ENCODE peak calls at places on chromosomes 5 and 9, in five cellular contexts. B is fibroblast of mammary gland, J is AG09309, F is Peyer's patch, H is AG10803. G is an unnamed sample.

GRCh38 chr5:57176350-57176857 is 2.5 kb downstream of the GPBP1 start:
- DNase-seq in B (peak; percentile 83), J (peak; percentile 31), F (no peak), H (peak; percentile 54), G (peak; percentile 54)

GRCh38 chr9:8052991-8053390 is 253.4 kb upstream of the DMAC1 start:
- DNase-seq in B (no peak), J (no peak), F (no peak), H (no peak), G (no peak)

GRCh38 chr5:2752059-2752874 is 790 bp upstream of the IRX2 start:
- DNase-seq in B (peak; percentile 61), J (no peak), F (no peak), H (peak; percentile 78), G (no peak)

GRCh38 chr5:102536323-102536928 is 37.6 kb upstream of the SLCO6A1 start:
- DNase-seq in B (peak; percentile 30), J (no peak), F (no peak), H (peak; percentile 33), G (no peak)

GRCh38 chr9:18109670-18110069 is 364.3 kb upstream of the ADAMTSL1 start:
- DNase-seq in B (no peak), J (no peak), F (no peak), H (no peak), G (no peak)

GRCh38 chr5:60207031-60207430 is 313.5 kb upstream of the PDE4D start:
- DNase-seq in B (no peak), J (no peak), F (no peak), H (no peak), G (peak; percentile 48)

GRCh38 chr5:176578391-176578808 is 29.3 kb downstream of the CDHR2 start:
- DNase-seq in B (peak; percentile 37), J (no peak), F (peak; percentile 78), H (peak; percentile 17), G (peak; percentile 66)

GRCh38 chr5:164002214-164002613 is 496.8 kb downstream of the MAT2B start:
- DNase-seq in B (no peak), J (no peak), F (no peak), H (no peak), G (no peak)

GRCh38 chr5:135100011-135100410 is 66.0 kb upstream of the PITX1 start:
- DNase-seq in B (no peak), J (no peak), F (peak; percentile 29), H (no peak), G (no peak)

GRCh38 chr9:121945849-121946248 is 147.3 kb downstream of the TTLL11 start:
- DNase-seq in B (peak; percentile 43), J (no peak), F (no peak), H (peak; percentile 69), G (no peak)

GRCh38 chr5:98368141-98368540 is 405.3 kb upstream of the RGMB start:
- DNase-seq in B (peak; percentile 25), J (no peak), F (no peak), H (no peak), G (no peak)

GRCh38 chr5:158388018-158388417 is 529.1 kb upstream of the CLINT1 start:
- DNase-seq in B (no peak), J (no peak), F (no peak), H (no peak), G (no peak)

GRCh38 chr5:131607903-131608540 is 27.0 kb downstream of the RAPGEF6 start:
- DNase-seq in B (no peak), J (no peak), F (no peak), H (peak; percentile 43), G (no peak)

GRCh38 chr5:114055318-114055788 is 306.5 kb upstream of the KCNN2 start:
- DNase-seq in B (peak; percentile 5), J (no peak), F (no peak), H (peak; percentile 3), G (no peak)

GRCh38 chr5:113043491-113043931 is 66.9 kb downstream of the DCP2 start:
- DNase-seq in B (peak; percentile 64), J (no peak), F (no peak), H (peak; percentile 37), G (no peak)

GRCh38 chr5:134600600-134600999 is 32.0 kb downstream of the SAR1B start:
- DNase-seq in B (peak; percentile 79), J (peak; percentile 63), F (no peak), H (peak; percentile 61), G (no peak)

GRCh38 chr9:136806631-136807201 is 1.0 kb upstream of the RABL6 start:
- DNase-seq in B (no peak), J (no peak), F (no peak), H (no peak), G (no peak)

GRCh38 chr5:180126716-180127681 is 55.4 kb upstream of the RNF130 start:
- DNase-seq in B (peak; percentile 4), J (no peak), F (peak; percentile 29), H (no peak), G (no peak)

GRCh38 chr9:14433841-14434511 is 120.0 kb upstream of the NFIB start:
- DNase-seq in B (peak; percentile 80), J (no peak), F (no peak), H (peak; percentile 63), G (peak; percentile 23)

GRCh38 chr5:135429886-135430437 is 17.2 kb downstream of the DCANP1 start:
- DNase-seq in B (peak; percentile 24), J (no peak), F (peak; percentile 28), H (no peak), G (no peak)

GRCh38 chr5:989961-990530 is 18.6 kb upstream of the NKD2 start:
- DNase-seq in B (peak; percentile 40), J (no peak), F (peak; percentile 68), H (no peak), G (no peak)

GRCh38 chr5:35136386-35136785 is 88.6 kb upstream of the AGXT2 start:
- DNase-seq in B (peak; percentile 99), J (peak; percentile 94), F (no peak), H (peak; percentile 98), G (peak; percentile 5)

GRCh38 chr9:134025606-134026541 is 593 bp downstream of the BRD3OS start:
- DNase-seq in B (peak; percentile 33), J (no peak), F (peak; percentile 68), H (peak; percentile 40), G (peak; percentile 64)

GRCh38 chr5:68176802-68177479 is 38.6 kb upstream of the PIK3R1 start:
- DNase-seq in B (no peak), J (no peak), F (no peak), H (no peak), G (no peak)

GRCh38 chr9:120783611-120784047 is 9.6 kb downstream of the FBXW2 start:
- DNase-seq in B (peak; percentile 89), J (peak; percentile 85), F (no peak), H (peak; percentile 96), G (no peak)

GRCh38 chr5:167730121-167730520 is 561.3 kb upstream of the WWC1 start:
- DNase-seq in B (peak; percentile 97), J (peak; percentile 97), F (no peak), H (peak; percentile 98), G (no peak)

GRCh38 chr5:60634054-60634453 is 65.9 kb downstream of the DEPDC1B start:
- DNase-seq in B (no peak), J (no peak), F (no peak), H (no peak), G (no peak)

GRCh38 chr5:139863855-139864558 is 68.4 kb downstream of the PSD2 start:
- DNase-seq in B (peak; percentile 44), J (peak; percentile 5), F (peak; percentile 86), H (peak; percentile 51), G (peak; percentile 72)

GRCh38 chr5:105460721-105461120 is 1898.1 kb upstream of the NUDT12 start:
- DNase-seq in B (no peak), J (no peak), F (no peak), H (no peak), G (no peak)

GRCh38 chr9:134938346-134939079 is 20.8 kb upstream of the FCN1 start:
- DNase-seq in B (no peak), J (no peak), F (no peak), H (no peak), G (no peak)

GRCh38 chr9:101736723-101737122 is 1.7 kb downstream of the GRIN3A start:
- DNase-seq in B (peak; percentile 22), J (no peak), F (no peak), H (no peak), G (no peak)

GRCh38 chr5:39231705-39232525 is 12.6 kb upstream of the FYB1 start:
- DNase-seq in B (peak; percentile 23), J (no peak), F (no peak), H (peak; percentile 5), G (peak; percentile 69)

GRCh38 chr5:56108212-56108611 is 113.4 kb upstream of the IL6ST start:
- DNase-seq in B (no peak), J (no peak), F (no peak), H (no peak), G (no peak)

GRCh38 chr9:19232830-19233194 is 2.3 kb downstream of the DENND4C start:
- DNase-seq in B (peak; percentile 57), J (peak; percentile 10), F (no peak), H (peak; percentile 33), G (peak; percentile 71)
- H3K4me3 ChIP-seq in B (peak overlapping the region; percentile 82), J (no peak overlapping the region), F (no peak overlapping the region), H (peak overlapping the region; percentile 78), G (peak overlapping the region; percentile 89)

DNA sequence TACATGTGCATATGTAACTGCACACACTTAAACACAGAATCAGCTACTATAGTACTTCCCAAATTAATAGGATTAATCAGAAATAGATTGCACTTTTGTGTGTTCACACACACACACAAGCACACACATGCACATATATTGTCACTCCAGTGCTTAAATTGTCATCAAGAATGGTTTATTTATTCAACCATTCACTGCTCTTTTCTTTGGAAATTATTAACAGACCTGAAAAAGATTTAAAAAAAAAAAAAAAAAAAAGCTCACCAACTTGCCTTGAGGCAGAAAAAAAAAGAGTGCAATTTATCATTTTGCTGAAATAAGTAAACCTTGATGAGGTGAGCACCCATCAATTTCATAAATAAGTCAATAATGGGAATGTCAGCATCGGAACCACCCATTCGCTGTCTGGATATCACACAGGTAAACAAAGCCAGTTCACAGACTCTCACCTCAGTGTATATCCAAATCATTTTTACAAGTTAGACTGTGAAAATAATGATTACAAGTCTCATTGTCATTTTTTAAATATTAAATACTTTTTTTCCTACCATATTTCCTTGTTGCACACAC is 562.8 kb downstream of the BNC2 start:
- DNase-seq in B (no peak), J (no peak), F (no peak), H (no peak), G (no peak)
- H3K4me3 ChIP-seq in B (no peak overlapping the region), J (no peak overlapping the region), F (no peak overlapping the region), H (no peak overlapping the region), G (no peak overlapping the region)

DNA sequence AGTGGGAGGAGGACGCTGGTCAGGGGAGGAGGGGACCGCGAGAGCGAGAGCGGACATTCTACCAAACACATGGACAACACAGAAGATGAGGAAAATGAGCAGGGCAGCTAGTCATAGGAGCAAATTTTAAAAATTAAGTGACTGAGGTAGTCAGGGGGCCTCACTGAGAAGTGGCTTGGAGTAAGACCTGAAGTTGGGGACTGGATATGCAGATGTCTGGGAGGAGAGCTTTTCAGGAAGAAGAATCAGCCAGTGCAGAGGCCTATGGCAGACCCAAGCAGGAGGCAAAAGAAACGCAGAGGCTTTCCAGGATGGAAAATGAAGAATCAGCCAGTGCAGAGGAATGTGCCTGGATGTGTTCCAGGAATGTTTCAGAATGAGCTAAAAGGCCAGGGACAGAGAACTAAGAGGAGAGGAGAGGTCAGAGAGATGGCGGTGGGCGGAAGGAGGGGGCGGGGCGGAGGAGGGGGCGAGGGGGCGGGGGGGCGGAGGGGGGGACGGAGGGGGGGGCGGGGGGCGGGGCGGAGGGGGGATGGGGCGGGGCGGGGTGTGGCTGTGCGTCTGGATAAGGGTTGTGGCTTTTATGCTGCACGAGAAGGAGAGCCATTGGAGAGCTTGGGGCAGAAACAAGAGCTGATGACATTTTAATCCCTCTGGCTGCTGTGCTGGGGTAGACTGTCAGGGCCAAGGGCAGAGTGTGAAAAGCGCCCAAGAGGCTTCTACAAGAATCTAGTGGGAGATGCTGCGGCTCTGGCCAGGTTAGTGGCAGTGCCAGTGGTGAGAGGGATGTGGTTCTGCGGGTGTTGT is 129.6 kb downstream of the KCNIP1 start:
- DNase-seq in B (peak; percentile 85), J (peak; percentile 46), F (peak; percentile 54), H (peak; percentile 84), G (no peak)
- H3K4me3 ChIP-seq in B (peak overlapping the region; percentile 11), J (no peak overlapping the region), F (no peak overlapping the region), H (peak overlapping the region; percentile 12), G (no peak overlapping the region)

GRCh38 chr9:106696804-106697203 is 166.2 kb upstream of the ZNF462 start:
- DNase-seq in B (no peak), J (no peak), F (no peak), H (no peak), G (no peak)
- H3K4me3 ChIP-seq in B (no peak overlapping the region), J (no peak overlapping the region), F (no peak overlapping the region), H (no peak overlapping the region), G (no peak overlapping the region)

G was measured in GM12865.